ENCODE peak calls at places on chromosomes 5 and 9, in seven cellular contexts. B is fibroblast of the conjunctiva, L is dorsolateral prefrontal cortex, J is Peyer's patch, H is GF-D8, R is EL, Q is dermis blood vessel endothelial cell. V is an unnamed sample.
A peak's percentile ranks its signal among the peaks of the same experiment; 100 is the strongest.

GRCh38 chr5:76521240-76521758 is 101.9 kb downstream of the F2RL2 start:
- DNase-seq in B (peak; percentile 57), L (no peak), J (no peak), H (no peak), R (peak; percentile 9), Q (peak; percentile 6), V (peak; percentile 27)

GRCh38 chr9:9846538-9846937 is 766.3 kb downstream of the PTPRD start:
- DNase-seq in B (no peak), L (no peak), J (no peak), H (no peak), R (no peak), Q (no peak), V (no peak)

GRCh38 chr5:138503487-138504270 is 38.4 kb downstream of the EGR1 start:
- DNase-seq in B (peak; percentile 57), L (no peak), J (no peak), H (no peak), R (peak; percentile 66), Q (peak; percentile 86), V (peak; percentile 55)

GRCh38 chr5:86542532-86542931 is 75.2 kb upstream of the COX7C start:
- DNase-seq in B (no peak), L (no peak), J (no peak), H (no peak), R (no peak), Q (no peak), V (no peak)

GRCh38 chr9:89095755-89096154 is 82.9 kb downstream of the SHC3 start:
- DNase-seq in B (no peak), L (peak; percentile 60), J (no peak), H (no peak), R (peak; percentile 4), Q (no peak), V (no peak)

GRCh38 chr5:111756701-111757581 is at the start of gene NREP:
- DNase-seq in B (peak; percentile 86), L (peak; percentile 93), J (peak; percentile 50), H (peak; percentile 34), R (peak; percentile 96), Q (peak; percentile 92), V (peak; percentile 96)

GRCh38 chr9:116944714-116945534 is 257.8 kb downstream of the TRIM32 start:
- DNase-seq in B (no peak), L (no peak), J (no peak), H (no peak), R (no peak), Q (no peak), V (no peak)

GRCh38 chr5:179168636-179169035 is 108.5 kb downstream of the ZNF354C start:
- DNase-seq in B (no peak), L (peak; percentile 10), J (no peak), H (no peak), R (no peak), Q (no peak), V (no peak)

GRCh38 chr5:55920784-55921183 is 69.6 kb downstream of the IL31RA start:
- DNase-seq in B (no peak), L (no peak), J (no peak), H (no peak), R (peak; percentile 20), Q (peak; percentile 53), V (peak; percentile 19)

GRCh38 chr9:114805670-114806551 is at the start of gene TNFSF15:
- DNase-seq in B (no peak), L (no peak), J (peak; percentile 57), H (no peak), R (no peak), Q (peak; percentile 27), V (no peak)

GRCh38 chr5:159833846-159834245 is 82.4 kb upstream of the ADRA1B start:
- DNase-seq in B (no peak), L (no peak), J (no peak), H (no peak), R (no peak), Q (no peak), V (no peak)

GRCh38 chr5:176178789-176179188 is 59.4 kb upstream of the SIMC1 start:
- DNase-seq in B (no peak), L (no peak), J (no peak), H (no peak), R (no peak), Q (peak; percentile 8), V (no peak)

GRCh38 chr9:82131072-82131471 is 142.5 kb downstream of the SPATA31D1 start:
- DNase-seq in B (no peak), L (no peak), J (no peak), H (no peak), R (no peak), Q (no peak), V (no peak)

GRCh38 chr5:107072967-107073366 is 597.8 kb downstream of the EFNA5 start:
- DNase-seq in B (no peak), L (no peak), J (no peak), H (no peak), R (no peak), Q (no peak), V (no peak)

V was measured in HCEC 1CT.